ENCODE peak calls at places on chromosomes 5 and 9, in five cellular contexts. One of them, this sample, is unnamed.

GRCh38 chr9:131601683-131602181 is 56.4 kb downstream of the PRRT1B start:
- DNase-seq in HCT116: no peak
- DNase-seq in mesothelial cell of epicardium: no peak
- DNase-seq in esophagus squamous epithelium: no peak
- DNase-seq in cardiac fibroblast: no peak
- DNase-seq in this sample: no peak

GRCh38 chr5:78009937-78010527 is 233.9 kb upstream of the TBCA start:
- DNase-seq in HCT116: no peak
- DNase-seq in mesothelial cell of epicardium: no peak
- DNase-seq in esophagus squamous epithelium: no peak
- DNase-seq in cardiac fibroblast: peak
- DNase-seq in this sample: no peak

GRCh38 chr9:13816837-13817236 is 497.1 kb downstream of the NFIB start:
- DNase-seq in HCT116: no peak
- DNase-seq in mesothelial cell of epicardium: no peak
- DNase-seq in esophagus squamous epithelium: no peak
- DNase-seq in cardiac fibroblast: no peak
- DNase-seq in this sample: no peak

GRCh38 chr5:134637106-134637721 is 4.6 kb upstream of the SAR1B start:
- DNase-seq in HCT116: no peak
- DNase-seq in mesothelial cell of epicardium: no peak
- DNase-seq in esophagus squamous epithelium: no peak
- DNase-seq in cardiac fibroblast: no peak
- DNase-seq in this sample: no peak

GRCh38 chr9:6367128-6367741 is 39.1 kb downstream of the TPD52L3 start:
- DNase-seq in HCT116: no peak
- DNase-seq in mesothelial cell of epicardium: no peak
- DNase-seq in esophagus squamous epithelium: no peak
- DNase-seq in cardiac fibroblast: peak
- DNase-seq in this sample: no peak

GRCh38 chr5:139652788-139653241 is 4.7 kb downstream of the CXXC5 start:
- DNase-seq in HCT116: no peak
- DNase-seq in mesothelial cell of epicardium: no peak
- DNase-seq in esophagus squamous epithelium: no peak
- DNase-seq in cardiac fibroblast: peak
- DNase-seq in this sample: no peak

GRCh38 chr5:1177826-1178528 is 23.4 kb upstream of the SLC6A19 start:
- DNase-seq in HCT116: no peak
- DNase-seq in mesothelial cell of epicardium: no peak
- DNase-seq in esophagus squamous epithelium: no peak
- DNase-seq in cardiac fibroblast: no peak
- DNase-seq in this sample: no peak

GRCh38 chr9:14350766-14351165 is 36.8 kb upstream of the NFIB start:
- DNase-seq in HCT116: no peak
- DNase-seq in mesothelial cell of epicardium: no peak
- DNase-seq in esophagus squamous epithelium: no peak
- DNase-seq in cardiac fibroblast: peak
- DNase-seq in this sample: no peak

GRCh38 chr9:78035369-78035993 is 3.9 kb upstream of the GNAQ start:
- DNase-seq in HCT116: peak
- DNase-seq in mesothelial cell of epicardium: no peak
- DNase-seq in esophagus squamous epithelium: no peak
- DNase-seq in cardiac fibroblast: peak
- DNase-seq in this sample: no peak

GRCh38 chr5:68647743-68648142 is 432.2 kb downstream of the PIK3R1 start:
- DNase-seq in HCT116: no peak
- DNase-seq in mesothelial cell of epicardium: no peak
- DNase-seq in esophagus squamous epithelium: no peak
- DNase-seq in cardiac fibroblast: no peak
- DNase-seq in this sample: no peak

GRCh38 chr5:87116821-87117512 is 150.7 kb upstream of the RASA1 start:
- DNase-seq in HCT116: no peak
- DNase-seq in mesothelial cell of epicardium: no peak
- DNase-seq in esophagus squamous epithelium: no peak
- DNase-seq in cardiac fibroblast: peak
- DNase-seq in this sample: no peak

GRCh38 chr9:106632621-106633020 is 230.3 kb upstream of the ZNF462 start:
- DNase-seq in HCT116: no peak
- DNase-seq in mesothelial cell of epicardium: no peak
- DNase-seq in esophagus squamous epithelium: no peak
- DNase-seq in cardiac fibroblast: no peak
- DNase-seq in this sample: no peak

GRCh38 chr9:99004115-99004514 is 60.4 kb downstream of the COL15A1 start:
- DNase-seq in HCT116: no peak
- DNase-seq in mesothelial cell of epicardium: no peak
- DNase-seq in esophagus squamous epithelium: no peak
- DNase-seq in cardiac fibroblast: no peak
- DNase-seq in this sample: no peak

GRCh38 chr5:132136906-132137305 is 63.3 kb downstream of the CSF2 start:
- DNase-seq in HCT116: no peak
- DNase-seq in mesothelial cell of epicardium: no peak
- DNase-seq in esophagus squamous epithelium: no peak
- DNase-seq in cardiac fibroblast: peak
- DNase-seq in this sample: no peak

GRCh38 chr5:61755726-61756125 is 423.7 kb downstream of the ZSWIM6 start:
- DNase-seq in HCT116: no peak
- DNase-seq in mesothelial cell of epicardium: no peak
- DNase-seq in esophagus squamous epithelium: no peak
- DNase-seq in cardiac fibroblast: no peak
- DNase-seq in this sample: no peak

GRCh38 chr5:94690778-94691177 is 72.3 kb downstream of the SLF1 start:
- DNase-seq in HCT116: no peak
- DNase-seq in mesothelial cell of epicardium: no peak
- DNase-seq in esophagus squamous epithelium: no peak
- DNase-seq in cardiac fibroblast: no peak
- DNase-seq in this sample: no peak

GRCh38 chr5:33120671-33121070 is 320.1 kb upstream of the TARS1 start:
- DNase-seq in HCT116: no peak
- DNase-seq in mesothelial cell of epicardium: no peak
- DNase-seq in esophagus squamous epithelium: no peak
- DNase-seq in cardiac fibroblast: peak
- DNase-seq in this sample: no peak

GRCh38 chr5:78591972-78592700 is 56.4 kb downstream of the LHFPL2 start:
- DNase-seq in HCT116: no peak
- DNase-seq in mesothelial cell of epicardium: no peak
- DNase-seq in esophagus squamous epithelium: no peak
- DNase-seq in cardiac fibroblast: peak
- DNase-seq in this sample: no peak

GRCh38 chr5:1087428-1087827 is 24.4 kb downstream of the SLC12A7 start:
- DNase-seq in HCT116: no peak
- DNase-seq in mesothelial cell of epicardium: no peak
- DNase-seq in esophagus squamous epithelium: no peak
- DNase-seq in cardiac fibroblast: no peak
- DNase-seq in this sample: no peak

GRCh38 chr9:104557179-104557634 is 11.8 kb upstream of the OR13C8 start:
- DNase-seq in HCT116: no peak
- DNase-seq in mesothelial cell of epicardium: no peak
- DNase-seq in esophagus squamous epithelium: no peak
- DNase-seq in cardiac fibroblast: no peak
- DNase-seq in this sample: no peak

GRCh38 chr5:138553437-138554095 is 10.5 kb upstream of the ETF1 start:
- DNase-seq in HCT116: no peak
- DNase-seq in mesothelial cell of epicardium: no peak
- DNase-seq in esophagus squamous epithelium: no peak
- DNase-seq in cardiac fibroblast: no peak
- DNase-seq in this sample: no peak

GRCh38 chr9:13942695-13943094 is 371.2 kb downstream of the NFIB start:
- DNase-seq in HCT116: no peak
- DNase-seq in mesothelial cell of epicardium: no peak
- DNase-seq in esophagus squamous epithelium: no peak
- DNase-seq in cardiac fibroblast: peak
- DNase-seq in this sample: no peak

GRCh38 chr9:89850153-89850552 is 245.3 kb downstream of the GADD45G start:
- DNase-seq in HCT116: no peak
- DNase-seq in mesothelial cell of epicardium: no peak
- DNase-seq in esophagus squamous epithelium: no peak
- DNase-seq in cardiac fibroblast: no peak
- DNase-seq in this sample: no peak

GRCh38 chr5:118967059-118967508 is 21.3 kb downstream of the DTWD2 start:
- DNase-seq in HCT116: no peak
- DNase-seq in mesothelial cell of epicardium: no peak
- DNase-seq in esophagus squamous epithelium: no peak
- DNase-seq in cardiac fibroblast: no peak
- DNase-seq in this sample: no peak

GRCh38 chr5:56297851-56298250 is 64.7 kb upstream of the ANKRD55 start:
- DNase-seq in HCT116: no peak
- DNase-seq in mesothelial cell of epicardium: no peak
- DNase-seq in esophagus squamous epithelium: no peak
- DNase-seq in cardiac fibroblast: no peak
- DNase-seq in this sample: no peak

GRCh38 chr9:106682420-106682819 is 180.5 kb upstream of the ZNF462 start:
- DNase-seq in HCT116: no peak
- DNase-seq in mesothelial cell of epicardium: no peak
- DNase-seq in esophagus squamous epithelium: no peak
- DNase-seq in cardiac fibroblast: no peak
- DNase-seq in this sample: no peak

GRCh38 chr5:40823459-40823858 is 11.6 kb downstream of the RPL37 start:
- DNase-seq in HCT116: no peak
- DNase-seq in mesothelial cell of epicardium: no peak
- DNase-seq in esophagus squamous epithelium: no peak
- DNase-seq in cardiac fibroblast: no peak
- DNase-seq in this sample: no peak

GRCh38 chr5:97037819-97038218 is 101.9 kb downstream of the LNPEP start:
- DNase-seq in HCT116: no peak
- DNase-seq in mesothelial cell of epicardium: no peak
- DNase-seq in esophagus squamous epithelium: no peak
- DNase-seq in cardiac fibroblast: no peak
- DNase-seq in this sample: no peak

GRCh38 chr5:140988036-140988997 is 22.0 kb downstream of the PCDHAC2 start:
- DNase-seq in HCT116: no peak
- DNase-seq in mesothelial cell of epicardium: no peak
- DNase-seq in esophagus squamous epithelium: no peak
- DNase-seq in cardiac fibroblast: no peak
- DNase-seq in this sample: no peak

GRCh38 chr5:96624631-96625030 is 37.5 kb upstream of the CAST start:
- DNase-seq in HCT116: no peak
- DNase-seq in mesothelial cell of epicardium: no peak
- DNase-seq in esophagus squamous epithelium: no peak
- DNase-seq in cardiac fibroblast: no peak
- DNase-seq in this sample: no peak

GRCh38 chr9:13815001-13815400 is 498.9 kb downstream of the NFIB start:
- DNase-seq in HCT116: no peak
- DNase-seq in mesothelial cell of epicardium: no peak
- DNase-seq in esophagus squamous epithelium: no peak
- DNase-seq in cardiac fibroblast: no peak
- DNase-seq in this sample: no peak

GRCh38 chr5:175616083-175616482 is 41.8 kb upstream of the HRH2 start:
- DNase-seq in HCT116: no peak
- DNase-seq in mesothelial cell of epicardium: no peak
- DNase-seq in esophagus squamous epithelium: no peak
- DNase-seq in cardiac fibroblast: no peak
- DNase-seq in this sample: no peak

GRCh38 chr5:79990598-79991507 is at the start of gene MTX3:
- DNase-seq in HCT116: peak
- DNase-seq in mesothelial cell of epicardium: peak
- DNase-seq in esophagus squamous epithelium: peak
- DNase-seq in cardiac fibroblast: peak
- DNase-seq in this sample: peak
- TF ChIP-seq CTCF in HCT116: no peak
- TF ChIP-seq CTCF in mesothelial cell of epicardium: no peak
- TF ChIP-seq CTCF in esophagus squamous epithelium: no peak
- TF ChIP-seq CTCF in cardiac fibroblast: no peak
- TF ChIP-seq CTCF in this sample: no peak

DNA sequence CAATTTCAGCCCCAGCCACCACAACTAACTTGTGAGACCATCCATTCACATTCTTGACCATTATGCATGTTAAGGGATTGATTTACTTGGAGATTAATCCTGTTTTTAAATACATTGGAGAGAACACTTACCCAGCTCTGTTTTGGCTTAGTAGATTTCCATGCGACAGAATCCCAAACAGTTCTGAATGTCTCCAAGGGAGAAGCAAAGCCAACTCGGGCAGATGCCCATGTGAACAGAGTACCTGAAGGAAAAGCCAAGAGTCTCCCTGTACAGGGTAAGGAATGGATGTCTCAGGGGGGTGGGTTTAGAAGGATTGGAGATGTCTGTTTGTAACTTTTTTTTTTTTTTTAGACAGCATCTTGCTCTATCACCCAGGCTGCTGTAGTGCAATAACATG is 61.0 kb downstream of the GRAMD2B start:
- DNase-seq in HCT116: no peak
- DNase-seq in mesothelial cell of epicardium: no peak
- DNase-seq in esophagus squamous epithelium: no peak
- DNase-seq in cardiac fibroblast: no peak
- DNase-seq in this sample: no peak
- TF ChIP-seq CTCF in HCT116: no peak
- TF ChIP-seq CTCF in mesothelial cell of epicardium: no peak
- TF ChIP-seq CTCF in esophagus squamous epithelium: no peak
- TF ChIP-seq CTCF in cardiac fibroblast: no peak
- TF ChIP-seq CTCF in this sample: no peak

DNA sequence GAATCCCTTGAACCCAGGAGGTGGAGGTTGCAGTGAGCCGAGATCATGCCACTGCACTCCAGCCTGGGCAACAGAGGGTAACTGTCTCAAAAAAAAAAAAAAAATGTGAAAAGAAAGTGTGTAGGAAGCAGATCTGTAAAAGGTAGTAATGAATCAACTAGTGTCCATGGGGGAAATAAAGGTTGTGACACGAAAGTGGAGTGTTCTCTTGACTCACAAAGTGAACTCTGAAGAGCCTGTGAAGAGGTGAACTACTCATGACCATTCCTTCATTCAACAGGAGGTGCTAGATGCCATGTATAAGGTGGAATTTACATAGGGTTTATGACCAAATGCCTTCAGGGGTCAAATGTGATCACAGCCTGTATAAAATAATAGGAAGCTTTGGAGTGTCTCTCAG is 12.8 kb downstream of the IQGAP2 start:
- DNase-seq in HCT116: no peak
- DNase-seq in mesothelial cell of epicardium: no peak
- DNase-seq in esophagus squamous epithelium: no peak
- DNase-seq in cardiac fibroblast: no peak
- DNase-seq in this sample: no peak
- TF ChIP-seq CTCF in HCT116: no peak
- TF ChIP-seq CTCF in mesothelial cell of epicardium: no peak
- TF ChIP-seq CTCF in esophagus squamous epithelium: no peak
- TF ChIP-seq CTCF in cardiac fibroblast: no peak
- TF ChIP-seq CTCF in this sample: no peak

DNA sequence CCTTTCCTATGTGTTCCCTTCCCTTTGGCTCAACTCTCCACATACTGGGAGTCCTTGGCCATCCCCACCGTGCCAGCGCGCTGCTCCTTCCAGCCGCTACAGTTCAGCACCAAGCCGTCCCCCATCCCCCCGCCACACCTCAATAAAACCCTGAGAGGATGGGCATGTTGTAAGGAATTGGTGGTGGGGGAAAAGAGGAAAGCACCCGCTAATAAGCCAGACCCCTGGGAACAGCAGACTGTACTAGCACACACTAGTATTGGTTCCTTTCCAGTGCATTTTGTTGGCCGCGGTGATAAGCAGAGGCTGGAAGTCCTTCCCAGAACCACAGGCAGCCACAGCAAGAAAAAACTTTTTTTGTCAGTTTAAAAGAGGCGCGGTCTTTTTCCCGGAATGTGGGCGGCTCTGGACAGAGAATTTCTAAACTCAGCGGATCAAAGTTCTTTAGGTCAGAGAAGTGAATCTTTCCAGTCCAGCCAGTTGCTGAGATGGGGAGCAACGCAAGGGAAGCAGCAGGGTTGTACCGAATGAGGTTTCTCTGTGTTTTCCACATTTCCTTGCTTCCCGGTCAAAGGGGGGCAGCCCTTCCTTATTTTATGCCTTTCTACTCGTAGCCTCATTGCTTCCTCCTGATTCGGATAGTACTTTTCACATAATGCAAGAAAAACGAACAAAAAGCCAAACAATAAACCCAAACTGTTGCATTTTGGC is 2.1 kb downstream of the CHSY3 start:
- DNase-seq in HCT116: no peak
- DNase-seq in mesothelial cell of epicardium: no peak
- DNase-seq in esophagus squamous epithelium: no peak
- DNase-seq in cardiac fibroblast: peak
- DNase-seq in this sample: no peak
- TF ChIP-seq CTCF in HCT116: no peak
- TF ChIP-seq CTCF in mesothelial cell of epicardium: no peak
- TF ChIP-seq CTCF in esophagus squamous epithelium: no peak
- TF ChIP-seq CTCF in cardiac fibroblast: peak
- TF ChIP-seq CTCF in this sample: no peak